ENCODE peak calls at places on chromosomes 13 and 19, in five cellular contexts. U is GM20000, O is thoracic aorta, I is omental fat pad, H is HEK293T. Y is an unnamed sample.

GRCh38 chr13:97932006-97932405 is 21.5 kb upstream of the IPO5 start:
- DNase-seq in I (no peak), U (no peak), H (no peak), O (no peak), Y (no peak)

GRCh38 chr13:40152145-40152544 is 496.7 kb downstream of the COG6 start:
- DNase-seq in U (no peak), I (no peak), H (no peak), O (peak), Y (no peak)

GRCh38 chr13:114078501-114079451 is 53.6 kb downstream of the RASA3 start:
- DNase-seq in U (no peak), H (no peak), O (no peak), I (peak), Y (no peak)

GRCh38 chr13:94173312-94173854 is 306.1 kb downstream of the DCT start:
- DNase-seq in H (no peak), O (no peak), U (no peak), I (no peak), Y (no peak)

GRCh38 chr13:65342938-65343337 is 1887.2 kb downstream of the PCDH9 start:
- DNase-seq in O (no peak), U (no peak), H (no peak), I (no peak), Y (no peak)

GRCh38 chr19:5191091-5191490 is 149.5 kb downstream of the PTPRS start:
- DNase-seq in I (no peak), O (no peak), U (no peak), H (no peak), Y (no peak)

GRCh38 chr13:49693191-49693733 is 2.0 kb upstream of the EBPL start:
- DNase-seq in H (no peak), I (no peak), U (no peak), O (no peak), Y (no peak)

GRCh38 chr19:38990949-38991697 is 15.6 kb upstream of the FBXO17 start:
- DNase-seq in U (no peak), I (no peak), H (no peak), O (no peak), Y (no peak)

GRCh38 chr19:44644391-44645016 is 794 bp downstream of the PVR start:
- DNase-seq in I (no peak), O (no peak), H (peak), U (peak), Y (peak)

GRCh38 chr13:108044929-108045328 is 170.4 kb downstream of the LIG4 start:
- DNase-seq in H (no peak), U (no peak), O (no peak), I (no peak), Y (no peak)

GRCh38 chr13:110233181-110233641 is 73.7 kb downstream of the COL4A1 start:
- DNase-seq in U (no peak), I (no peak), O (peak), H (no peak), Y (no peak)

GRCh38 chr19:33610588-33610987 is 11.2 kb upstream of the CHST8 start:
- DNase-seq in I (no peak), O (no peak), U (no peak), H (no peak), Y (no peak)

GRCh38 chr13:76833465-76833864 is 52.7 kb downstream of the KCTD12 start:
- DNase-seq in O (no peak), U (no peak), I (no peak), H (no peak), Y (no peak)

GRCh38 chr19:22609630-22610029 is 24.5 kb upstream of the ZNF492 start:
- DNase-seq in I (no peak), H (no peak), O (no peak), U (no peak), Y (no peak)

GRCh38 chr13:34416833-34417425 is 525.1 kb upstream of the NBEA start:
- DNase-seq in I (no peak), O (peak), H (no peak), U (no peak), Y (no peak)

GRCh38 chr13:19618925-19619324 is 14.5 kb upstream of the MPHOSPH8 start:
- DNase-seq in U (peak), O (no peak), H (peak), I (no peak), Y (peak)

GRCh38 chr13:29484796-29485195 is 110.7 kb downstream of the SLC7A1 start:
- DNase-seq in U (no peak), I (no peak), H (no peak), O (no peak), Y (no peak)

GRCh38 chr13:75771818-75772217 is 135.7 kb downstream of the LMO7 start:
- DNase-seq in H (no peak), I (no peak), O (no peak), U (no peak), Y (no peak)

GRCh38 chr13:50588736-50589135 is 254.8 kb downstream of the DLEU7 start:
- DNase-seq in I (no peak), O (no peak), H (no peak), U (no peak), Y (no peak)

GRCh38 chr19:48391100-48392005 is at the start of gene KDELR1:
- DNase-seq in H (peak), O (no peak), I (peak), U (peak), Y (peak)

GRCh38 chr19:1465191-1466016 is 13.6 kb downstream of the C19orf25 start:
- DNase-seq in O (no peak), H (no peak), U (peak), I (no peak), Y (no peak)

GRCh38 chr13:28850226-28850625 is 30.1 kb downstream of the MTUS2 start:
- DNase-seq in I (no peak), O (no peak), U (no peak), H (no peak), Y (no peak)

Y was measured in HAP-1.